ENCODE peak calls at places on chromosomes 16 and 17, in five cellular contexts. H is mesendoderm; L is Caco-2; V is adrenal gland; N is CD8-positive, alpha-beta memory T cell. R is an unnamed sample. For H3K4me1, the result is how much of the 10 kb centered on the place peaks cover.

GRCh38 chr17:47267354-47267828 is 13.8 kb downstream of the ITGB3 start:
- DNase-seq in L (no peak), N (no peak), V (no peak), H (peak), R (no peak)

GRCh38 chr16:21264226-21265036 is 13.7 kb downstream of the CRYM start:
- DNase-seq in H (no peak), V (no peak), L (no peak), N (no peak), R (no peak)

GRCh38 chr17:27586203-27586701 is 44.7 kb upstream of the LGALS9 start:
- DNase-seq in N (no peak), L (no peak), V (no peak), H (no peak), R (no peak)

GRCh38 chr16:87458424-87458915 is 34.4 kb downstream of the ZCCHC14 start:
- DNase-seq in H (no peak), N (no peak), V (no peak), L (no peak), R (no peak)

GRCh38 chr16:14364386-14365199 is 265.5 kb downstream of the PARN start:
- DNase-seq in L (peak), N (no peak), V (no peak), H (no peak), R (peak)

GRCh38 chr17:55321507-55322064 is 56.8 kb downstream of the HLF start:
- DNase-seq in V (no peak), N (no peak), H (no peak), L (no peak), R (no peak)

GRCh38 chr17:68468785-68469184 is 11.5 kb upstream of the WIPI1 start:
- DNase-seq in N (no peak), H (peak), L (no peak), V (no peak), R (no peak)

GRCh38 chr16:13697013-13697412 is 222.9 kb upstream of the ERCC4 start:
- DNase-seq in L (no peak), N (no peak), V (no peak), H (no peak), R (no peak)

GRCh38 chr17:50768348-50768761 is 1.0 kb upstream of the ANKRD40CL start:
- DNase-seq in N (no peak), V (no peak), H (no peak), L (peak), R (peak)

GRCh38 chr17:22484826-22485225 is 792.5 kb downstream of the KCNJ18 start:
- DNase-seq in N (no peak), V (no peak), H (no peak), L (no peak), R (no peak)

GRCh38 chr17:1645207-1646171 is at the start of gene SCARF1:
- DNase-seq in H (peak), L (no peak), N (no peak), V (peak), R (peak)

GRCh38 chr16:23994615-23995014 is 158.8 kb downstream of the PRKCB start:
- DNase-seq in H (no peak), V (no peak), L (no peak), N (no peak), R (no peak)

GRCh38 chr17:14228903-14229302 is 7.8 kb downstream of the CDRT15 start:
- DNase-seq in V (no peak), L (no peak), N (no peak), H (no peak), R (no peak)

GRCh38 chr17:17877548-17878358 is 41.0 kb upstream of the SREBF1 start:
- DNase-seq in L (no peak), H (peak), V (peak), N (no peak), R (peak)

GRCh38 chr16:969508-970378 is 1.0 kb downstream of the LMF1 start:
- DNase-seq in H (peak), V (no peak), L (no peak), N (no peak), R (peak)

GRCh38 chr17:45895304-45895968 is 1.1 kb downstream of the MAPT start:
- DNase-seq in H (peak), L (peak), V (no peak), N (peak), R (no peak)

GRCh38 chr16:74736531-74737157 is 36.0 kb upstream of the MLKL start:
- DNase-seq in N (no peak), V (peak), L (no peak), H (peak), R (no peak)

GRCh38 chr16:27267037-27267677 is 1.4 kb downstream of the NSMCE1 start:
- DNase-seq in L (no peak), V (no peak), H (no peak), N (no peak), R (no peak)

GRCh38 chr16:79154081-79154480 is 446.5 kb downstream of the MAF start:
- DNase-seq in L (no peak), N (no peak), H (no peak), V (no peak), R (no peak)

GRCh38 chr16:79808731-79809130 is 208.2 kb upstream of the MAF start:
- DNase-seq in H (no peak), L (no peak), V (no peak), N (no peak), R (no peak)

GRCh38 chr17:72297326-72298115 is 176.7 kb downstream of the SOX9 start:
- DNase-seq in H (peak), N (no peak), V (no peak), L (no peak), R (no peak)

GRCh38 chr16:83602797-83603735 is 204.7 kb upstream of the HSBP1 start:
- DNase-seq in L (no peak), V (no peak), N (no peak), H (no peak), R (no peak)

GRCh38 chr16:53282975-53283946 is 151.0 kb upstream of the RBL2 start:
- DNase-seq in N (no peak), V (no peak), L (peak), H (peak), R (no peak)

GRCh38 chr16:84183572-84183875 is 3.3 kb downstream of the TAF1C start:
- DNase-seq in L (no peak), H (no peak), V (no peak), N (no peak), R (no peak)

GRCh38 chr16:81495321-81496234 is 51.0 kb downstream of the CMIP start:
- DNase-seq in L (no peak), H (no peak), V (no peak), N (no peak), R (peak)

GRCh38 chr16:81492965-81493754 is 48.6 kb downstream of the CMIP start:
- DNase-seq in N (no peak), H (no peak), V (no peak), L (no peak), R (no peak)

GRCh38 chr16:81494434-81494806 is 49.8 kb downstream of the CMIP start:
- DNase-seq in H (no peak), V (no peak), N (no peak), L (no peak), R (no peak)

GRCh38 chr16:81493755-81494433 is 49.3 kb downstream of the CMIP start:
- DNase-seq in N (no peak), L (peak), H (peak), V (peak), R (no peak)

DNA sequence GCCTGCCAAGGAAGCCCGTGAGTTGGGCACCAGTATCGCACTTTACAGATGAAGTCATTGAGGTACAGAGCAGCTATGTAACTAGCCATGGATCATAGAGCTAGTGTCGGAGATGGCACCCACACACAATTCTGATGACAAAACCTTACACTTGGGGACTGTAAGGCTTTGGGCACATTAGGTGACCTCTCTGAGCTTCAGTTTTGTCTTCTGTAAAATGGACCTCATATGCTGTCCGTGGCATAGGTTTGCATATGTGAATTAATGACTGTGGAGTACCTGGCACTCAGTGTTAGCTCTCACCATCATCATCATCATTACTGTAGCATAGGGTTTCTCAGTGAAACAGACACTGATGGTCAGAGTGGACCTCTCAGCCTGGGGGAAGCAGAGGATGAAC is 50.3 kb downstream of the CMIP start:
- DNase-seq in L (no peak), H (no peak), N (no peak), V (no peak), R (no peak)
- H3K4me1 ChIP-seq in L (under half), H (under half), N (under half), V (half or more), R (half or more)

DNA sequence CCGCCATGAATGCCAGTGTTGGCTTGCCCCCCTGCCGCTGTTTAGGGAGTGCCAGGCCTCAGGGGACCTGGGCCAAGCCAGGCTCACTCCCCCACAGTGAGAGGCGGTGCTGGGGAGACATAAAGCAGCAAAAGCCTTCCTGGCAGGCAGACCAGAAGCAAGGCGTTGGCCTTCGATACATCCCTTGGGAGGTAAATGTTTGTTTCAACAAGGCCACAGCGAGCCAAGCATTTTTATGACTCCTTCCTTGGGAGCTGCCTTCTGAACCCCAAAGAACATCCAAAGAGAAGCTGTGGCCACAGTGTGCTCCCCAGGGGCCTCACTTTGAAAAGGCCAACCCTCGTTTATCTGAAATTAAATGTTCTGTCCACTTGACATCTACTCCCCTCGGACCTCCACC is 119.7 kb upstream of the CIBAR2 start:
- DNase-seq in L (no peak), N (no peak), H (no peak), V (no peak), R (no peak)
- H3K4me1 ChIP-seq in L (under half), N (under half), H (under half), V (half or more), R (under half)

DNA sequence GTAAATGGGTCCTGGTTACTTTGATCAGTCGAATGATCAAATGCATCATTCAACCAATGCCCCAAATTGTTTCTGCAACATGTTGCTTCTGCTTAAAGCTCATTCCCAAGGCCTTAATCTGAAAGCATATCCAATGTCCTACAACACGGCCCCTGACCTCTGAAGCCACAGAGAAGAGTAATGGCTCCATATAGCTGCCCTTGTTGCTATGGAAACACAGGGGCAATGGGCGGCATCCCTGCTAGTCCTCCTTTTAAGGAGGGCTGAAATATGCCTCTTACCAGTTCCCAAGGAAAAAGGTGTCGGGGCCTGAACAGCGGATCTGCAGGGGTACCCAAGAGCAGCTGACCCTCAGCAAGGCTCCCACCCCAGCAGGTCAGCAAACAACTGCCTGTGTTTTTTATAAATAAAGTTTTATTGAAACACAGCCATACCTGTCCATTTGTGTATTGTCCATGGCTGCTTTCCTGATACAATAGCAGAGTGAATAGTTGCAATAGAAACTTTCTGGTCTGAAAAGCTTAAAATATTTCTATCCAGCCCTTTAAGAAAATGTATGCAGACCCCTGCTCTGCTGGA is 210.4 kb downstream of the XYLT1 start:
- DNase-seq in V (no peak), N (no peak), L (no peak), H (no peak), R (no peak)
- H3K4me1 ChIP-seq in V (under half), N (under half), L (under half), H (under half), R (under half)

DNA sequence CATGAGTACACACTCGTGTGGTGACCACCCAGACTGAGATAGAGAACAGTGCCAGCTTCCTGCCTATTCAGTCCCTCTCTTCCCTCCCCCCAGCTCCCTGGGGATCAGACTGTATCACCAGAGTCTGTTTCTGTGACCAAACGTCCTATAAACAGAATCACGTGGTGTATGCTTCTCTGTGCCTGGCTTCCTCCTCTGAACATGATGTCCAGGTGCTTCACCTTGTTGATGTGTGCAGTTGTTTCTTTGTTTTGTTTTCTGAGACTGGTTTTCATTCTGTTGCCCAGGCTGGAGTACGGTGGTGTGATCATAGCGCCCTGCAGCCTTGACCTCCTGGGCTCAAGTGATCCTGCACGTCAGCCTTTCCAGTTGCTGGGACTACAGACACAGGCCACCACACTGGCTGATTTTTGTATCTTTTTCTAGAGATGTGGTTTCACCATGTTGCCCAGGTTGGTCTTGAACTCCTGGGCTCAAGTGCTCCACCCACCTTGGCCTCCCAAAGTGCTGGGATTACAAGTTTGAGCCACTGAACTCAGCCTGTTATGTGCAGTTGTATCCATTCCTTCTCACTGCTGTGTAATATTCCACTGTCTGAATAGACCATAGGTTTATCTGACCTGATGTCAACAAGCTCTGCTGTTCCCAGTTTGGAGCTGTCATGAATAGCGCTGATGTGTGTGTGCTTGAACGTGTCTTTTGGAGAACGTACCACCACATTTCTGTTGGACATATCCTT is 28.9 kb upstream of the PRM1 start:
- DNase-seq in H (no peak), V (no peak), N (no peak), L (no peak), R (no peak)
- H3K4me1 ChIP-seq in H (under half), V (under half), N (under half), L (under half), R (half or more)

GRCh38 chr17:79023180-79023705 is 726 bp upstream of the C1QTNF1 start:
- DNase-seq in L (no peak), V (no peak), H (no peak), N (no peak), R (no peak)

GRCh38 chr17:79020631-79021301 is 3.2 kb upstream of the C1QTNF1 start:
- DNase-seq in H (no peak), N (no peak), V (no peak), L (no peak), R (no peak)

GRCh38 chr17:79024901-79025737 is 1.1 kb downstream of the C1QTNF1 start:
- DNase-seq in V (peak), N (no peak), L (no peak), H (no peak), R (no peak)

GRCh38 chr17:79023886-79024771 is at the start of gene C1QTNF1:
- DNase-seq in V (peak), H (peak), L (peak), N (peak), R (peak)

DNA sequence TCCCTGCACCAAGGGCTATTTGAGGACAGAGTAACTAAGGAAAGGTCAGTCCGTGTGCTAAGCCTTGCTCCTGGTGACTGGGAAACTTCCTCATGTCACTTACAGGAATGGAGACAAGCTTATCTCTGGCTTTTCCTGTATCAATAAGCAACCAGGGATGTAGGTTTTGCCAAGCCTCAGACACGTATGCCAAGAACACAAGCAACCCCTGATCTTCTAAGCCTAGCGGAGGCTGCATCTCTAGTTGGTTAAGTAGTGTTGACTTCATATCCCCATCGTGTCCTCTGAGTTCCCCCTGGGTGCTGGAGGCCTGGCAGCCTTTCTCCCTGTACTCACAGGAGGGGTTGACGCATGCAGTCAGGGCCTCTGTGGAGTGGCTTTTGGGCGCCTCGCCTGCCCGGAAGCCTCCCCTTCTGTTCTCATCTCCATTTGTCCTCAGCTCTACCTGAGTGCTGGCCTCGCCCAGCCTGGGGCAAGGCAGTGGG is 1.4 kb upstream of the C1QTNF1 start:
- DNase-seq in N (no peak), V (peak), L (no peak), H (no peak), R (peak)
- H3K4me1 ChIP-seq in N (under half), V (half or more), L (half or more), H (under half), R (half or more)

GRCh38 chr17:39632153-39632941 is 4.6 kb upstream of the STARD3 start:
- DNase-seq in H (no peak), V (no peak), N (no peak), L (no peak), R (no peak)

GRCh38 chr17:39635614-39636176 is 1.2 kb upstream of the STARD3 start:
- DNase-seq in H (peak), V (no peak), L (no peak), N (no peak), R (no peak)

GRCh38 chr17:39631403-39631802 is 4.7 kb downstream of the PPP1R1B start:
- DNase-seq in N (no peak), L (no peak), V (no peak), H (peak), R (peak)

GRCh38 chr17:39634384-39634871 is 2.5 kb upstream of the STARD3 start:
- DNase-seq in H (peak), L (peak), V (peak), N (peak), R (no peak)

DNA sequence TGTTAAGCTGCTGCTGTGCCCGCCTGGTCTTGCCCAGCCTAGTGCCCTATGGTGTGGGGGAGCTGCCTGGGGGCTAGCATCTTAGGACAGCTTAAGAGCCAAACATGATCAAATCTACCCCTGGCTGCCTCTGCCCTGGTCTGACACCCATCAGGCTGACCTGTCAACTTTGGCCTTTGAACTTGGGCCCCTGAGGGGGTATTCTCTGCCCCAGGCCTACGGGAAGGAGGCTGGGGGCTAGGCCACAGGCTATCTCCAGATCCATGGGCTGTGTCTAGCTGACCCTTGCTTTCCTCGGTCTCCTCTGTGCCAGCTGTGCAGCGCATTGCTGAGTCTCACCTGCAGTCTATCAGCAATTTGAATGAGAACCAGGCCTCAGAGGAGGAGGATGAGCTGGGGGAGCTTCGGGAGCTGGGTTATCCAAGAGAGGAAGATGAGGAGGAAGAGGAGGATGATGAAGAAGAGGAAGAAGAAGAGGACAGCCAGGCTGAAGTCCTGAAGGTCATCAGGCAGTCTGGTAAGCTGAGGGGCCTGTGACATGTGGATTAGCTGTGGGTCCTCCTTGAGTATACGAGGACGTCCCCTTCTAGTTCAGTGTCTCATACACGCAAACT is 3.3 kb upstream of the STARD3 start:
- DNase-seq in V (no peak), H (no peak), N (no peak), L (no peak), R (no peak)
- H3K4me1 ChIP-seq in V (under half), H (under half), N (under half), L (under half), R (under half)

DNA sequence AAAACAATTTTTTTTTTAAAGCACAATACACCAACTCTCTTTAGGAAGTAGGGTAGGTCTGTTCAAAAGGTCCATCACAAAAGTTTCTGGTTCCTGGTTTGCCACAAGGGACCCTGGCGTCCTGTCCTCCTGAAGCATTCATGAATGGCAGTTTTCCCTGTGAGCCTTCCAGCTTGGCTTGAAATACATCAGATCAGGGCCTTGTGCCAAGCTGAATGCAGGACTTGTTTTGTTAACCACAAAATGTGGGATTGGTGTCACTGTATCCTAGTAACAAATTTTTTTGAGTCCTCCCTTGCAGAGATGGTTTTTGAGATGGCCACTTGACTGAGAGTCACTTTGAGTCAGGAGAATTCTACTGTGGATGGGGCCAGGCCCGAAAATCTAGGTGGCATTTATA is 3.9 kb downstream of the GNAO1 start:
- DNase-seq in N (no peak), H (no peak), L (no peak), V (no peak), R (no peak)
- H3K4me1 ChIP-seq in N (under half), H (under half), L (under half), V (under half), R (under half)